ENCODE peak calls at places on chromosome 4, in six cellular contexts. W is ovary, A is GM13977, I is AG09309, U is stomach, T is glutamatergic neuron. M is an unnamed sample.

GRCh38 chr4:151117371-151117962 is 18.0 kb downstream of the RPS3A start:
- DNase-seq in T (peak), I (no peak), A (peak), U (peak), W (peak), M (peak)

GRCh38 chr4:152464030-152464823 is 71.7 kb downstream of the FBXW7 start:
- DNase-seq in W (no peak), U (no peak), T (no peak), I (no peak), A (no peak), M (no peak)

GRCh38 chr4:138555584-138555983 is 313.4 kb upstream of the SLC7A11 start:
- DNase-seq in W (no peak), A (no peak), T (peak), I (no peak), U (no peak), M (no peak)

GRCh38 chr4:6263541-6264540 is 5.8 kb upstream of the WFS1 start:
- DNase-seq in W (peak), A (no peak), U (peak), I (peak), T (no peak), M (peak)

GRCh38 chr4:90209922-90210321 is 82.7 kb downstream of the CCSER1 start:
- DNase-seq in U (no peak), I (no peak), W (no peak), A (no peak), T (no peak), M (no peak)

GRCh38 chr4:168609369-168609768 is 112.5 kb downstream of the PALLD start:
- DNase-seq in W (no peak), I (no peak), U (no peak), A (no peak), T (no peak), M (no peak)

GRCh38 chr4:15173251-15173650 is 171.0 kb downstream of the CPEB2 start:
- DNase-seq in T (no peak), W (no peak), U (no peak), A (no peak), I (no peak), M (no peak)

GRCh38 chr4:75686346-75686745 is 13.1 kb upstream of the G3BP2 start:
- DNase-seq in T (no peak), A (no peak), W (no peak), U (no peak), I (no peak), M (no peak)

GRCh38 chr4:140673729-140674128 is 82.5 kb downstream of the TBC1D9 start:
- DNase-seq in A (no peak), W (no peak), U (no peak), I (no peak), T (peak), M (no peak)

GRCh38 chr4:151777471-151777870 is 16.7 kb upstream of the GATB start:
- DNase-seq in T (no peak), I (no peak), A (no peak), W (no peak), U (no peak), M (no peak)

GRCh38 chr4:40515398-40516293 is 114.0 kb downstream of the RBM47 start:
- DNase-seq in A (peak), T (no peak), U (peak), I (no peak), W (no peak), M (peak)

GRCh38 chr4:48804584-48805301 is 24.7 kb upstream of the FRYL start:
- DNase-seq in U (no peak), T (no peak), I (no peak), W (no peak), A (no peak), M (no peak)

GRCh38 chr4:70651864-70652506 is 14.3 kb downstream of the JCHAIN start:
- DNase-seq in W (no peak), T (no peak), I (peak), A (peak), U (no peak), M (peak)

GRCh38 chr4:128355301-128355700 is 67.7 kb upstream of the PGRMC2 start:
- DNase-seq in W (no peak), U (no peak), I (no peak), T (no peak), A (no peak), M (no peak)

GRCh38 chr4:114015444-114015899 is 36.0 kb upstream of the ARSJ start:
- DNase-seq in A (no peak), W (no peak), I (peak), U (no peak), T (no peak), M (no peak)

GRCh38 chr4:183349673-183350072 is 27.4 kb upstream of the CLDN24 start:
- DNase-seq in W (no peak), A (no peak), I (peak), T (no peak), U (no peak), M (no peak)

GRCh38 chr4:38534344-38534743 is 129.7 kb upstream of the KLF3 start:
- DNase-seq in W (no peak), A (no peak), T (no peak), I (no peak), U (no peak), M (no peak)

GRCh38 chr4:38531126-38531737 is 132.8 kb upstream of the KLF3 start:
- DNase-seq in U (no peak), T (no peak), I (no peak), A (peak), W (no peak), M (peak)

GRCh38 chr4:38529189-38530115 is 134.5 kb upstream of the KLF3 start:
- DNase-seq in I (no peak), T (no peak), W (no peak), U (peak), A (peak), M (peak)

GRCh38 chr4:38530486-38530885 is 133.5 kb upstream of the KLF3 start:
- DNase-seq in W (no peak), I (no peak), T (no peak), A (no peak), U (no peak), M (no peak)

DNA sequence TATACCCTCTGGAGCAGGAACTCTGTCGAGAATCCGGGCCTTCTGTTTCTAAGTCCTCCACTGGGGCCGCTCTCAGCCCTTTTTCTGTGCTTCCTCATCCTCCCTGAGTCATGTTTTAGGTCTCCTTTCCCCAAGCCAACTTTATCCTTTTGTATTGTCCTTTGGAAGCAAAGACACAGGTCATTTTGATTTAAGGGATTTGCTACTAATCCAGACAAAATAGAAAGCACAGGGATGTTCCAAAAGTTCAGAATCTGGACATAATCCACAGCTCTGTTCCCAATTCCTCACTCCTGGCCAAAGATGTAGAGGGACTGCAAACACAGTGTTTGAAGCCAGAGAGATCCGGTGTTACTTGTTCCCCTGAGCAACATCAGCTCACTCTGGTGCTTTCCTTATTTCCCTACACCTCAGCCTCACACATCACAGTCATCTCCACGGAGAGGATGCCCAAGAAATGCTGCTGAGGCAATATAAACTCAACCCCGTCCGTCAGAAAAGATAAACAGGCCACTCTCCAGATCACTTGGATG is 130.9 kb upstream of the KLF3 start:
- DNase-seq in A (no peak), U (no peak), I (no peak), W (no peak), T (no peak), M (no peak)
- TF ChIP-seq CTCF in A (no peak), U (no peak), I (no peak), W (no peak), T (no peak), M (no peak)

GRCh38 chr4:105630670-105631655 is 77.5 kb downstream of the INTS12 start:
- DNase-seq in W (no peak), A (no peak), T (no peak), U (no peak), I (no peak), M (no peak)

GRCh38 chr4:105633241-105633640 is 75.2 kb downstream of the INTS12 start:
- DNase-seq in U (peak), A (no peak), T (no peak), I (no peak), W (no peak), M (no peak)

GRCh38 chr4:105634402-105634801 is 74.1 kb downstream of the INTS12 start:
- DNase-seq in W (no peak), A (no peak), T (no peak), I (no peak), U (no peak), M (no peak)

GRCh38 chr4:105631818-105632400 is 76.6 kb downstream of the INTS12 start:
- DNase-seq in U (no peak), I (no peak), W (no peak), T (no peak), A (no peak), M (no peak)

DNA sequence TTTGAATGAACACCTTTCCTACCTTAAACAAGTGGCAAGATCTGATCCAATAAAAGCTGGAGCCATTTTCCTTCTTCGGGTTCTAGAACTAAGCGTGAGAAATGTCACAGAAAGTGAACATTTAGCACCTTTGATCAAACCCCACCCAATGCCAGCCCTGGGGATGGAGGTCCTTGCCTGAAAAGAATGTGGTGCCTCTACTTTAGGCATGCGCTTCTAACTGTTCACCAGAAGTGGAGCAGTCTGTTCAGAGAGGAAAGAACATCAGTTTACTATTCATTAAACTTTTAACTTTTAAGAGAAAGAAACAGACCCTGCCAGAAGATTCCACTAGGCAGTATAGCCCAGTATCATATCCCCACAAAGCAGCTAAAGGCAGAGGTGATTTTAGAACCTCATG is 75.9 kb downstream of the INTS12 start:
- DNase-seq in I (no peak), W (no peak), A (no peak), T (no peak), U (no peak), M (no peak)
- TF ChIP-seq CTCF in I (no peak), W (no peak), A (no peak), T (no peak), U (no peak), M (no peak)

GRCh38 chr4:98664959-98665358 is 6.5 kb upstream of the TSPAN5 start:
- DNase-seq in U (no peak), W (no peak), T (no peak), I (no peak), A (no peak), M (no peak)

GRCh38 chr4:98663226-98664006 is 5.0 kb upstream of the TSPAN5 start:
- DNase-seq in T (no peak), I (no peak), W (no peak), A (peak), U (no peak), M (peak)

GRCh38 chr4:98661356-98662054 is 3.1 kb upstream of the TSPAN5 start:
- DNase-seq in T (no peak), I (no peak), A (no peak), W (no peak), U (no peak), M (no peak)

GRCh38 chr4:98662055-98662453 is 3.6 kb upstream of the TSPAN5 start:
- DNase-seq in I (no peak), A (no peak), W (no peak), T (no peak), U (no peak), M (no peak)

GRCh38 chr4:98662619-98663225 is 4.3 kb upstream of the TSPAN5 start:
- DNase-seq in W (no peak), T (peak), I (no peak), A (no peak), U (no peak), M (no peak)
- TF ChIP-seq CTCF in W (no peak), T (no peak), I (no peak), A (no peak), U (no peak), M (no peak)

GRCh38 chr4:163764569-163764968 is 270.1 kb downstream of the TMA16 start:
- DNase-seq in T (no peak), U (no peak), W (no peak), A (no peak), I (no peak), M (no peak)
- TF ChIP-seq CTCF in T (no peak), U (no peak), W (no peak), A (no peak), I (no peak), M (no peak)

GRCh38 chr4:83417566-83417965 is 38.1 kb downstream of the HELQ start:
- DNase-seq in W (no peak), T (no peak), A (no peak), I (no peak), U (no peak), M (no peak)
- TF ChIP-seq CTCF in W (no peak), T (no peak), A (no peak), I (no peak), U (no peak), M (no peak)

GRCh38 chr4:100746141-100746540 is 228.3 kb upstream of the EMCN start:
- DNase-seq in W (no peak), A (no peak), I (no peak), T (no peak), U (no peak), M (no peak)

GRCh38 chr4:100736651-100737450 is 219.0 kb upstream of the EMCN start:
- DNase-seq in I (peak), A (no peak), T (no peak), W (no peak), U (no peak), M (no peak)

GRCh38 chr4:100738388-100739165 is 220.8 kb upstream of the EMCN start:
- DNase-seq in I (peak), W (no peak), A (no peak), U (peak), T (no peak), M (no peak)

DNA sequence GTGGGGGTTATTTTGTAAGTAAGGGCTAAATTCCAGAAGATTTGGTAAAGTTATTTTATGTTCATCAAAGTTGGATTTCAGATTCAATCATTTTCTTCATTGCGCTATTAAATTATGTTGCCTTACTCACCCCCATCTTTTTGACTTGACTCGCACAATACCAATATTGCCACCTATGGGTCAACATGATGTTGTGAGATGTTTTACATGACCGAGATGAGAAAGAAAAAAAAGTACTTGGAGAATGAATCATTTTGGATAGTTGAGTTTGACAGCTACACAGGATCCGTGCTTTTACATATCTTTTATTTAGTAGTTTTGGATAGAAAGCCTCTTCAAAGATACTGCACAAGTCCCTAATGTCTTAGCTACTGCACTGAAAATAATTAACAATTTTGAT is 224.2 kb upstream of the EMCN start:
- DNase-seq in I (peak), W (no peak), U (no peak), T (no peak), A (peak), M (no peak)
- TF ChIP-seq CTCF in I (peak), W (no peak), U (no peak), T (no peak), A (peak), M (peak)

DNA sequence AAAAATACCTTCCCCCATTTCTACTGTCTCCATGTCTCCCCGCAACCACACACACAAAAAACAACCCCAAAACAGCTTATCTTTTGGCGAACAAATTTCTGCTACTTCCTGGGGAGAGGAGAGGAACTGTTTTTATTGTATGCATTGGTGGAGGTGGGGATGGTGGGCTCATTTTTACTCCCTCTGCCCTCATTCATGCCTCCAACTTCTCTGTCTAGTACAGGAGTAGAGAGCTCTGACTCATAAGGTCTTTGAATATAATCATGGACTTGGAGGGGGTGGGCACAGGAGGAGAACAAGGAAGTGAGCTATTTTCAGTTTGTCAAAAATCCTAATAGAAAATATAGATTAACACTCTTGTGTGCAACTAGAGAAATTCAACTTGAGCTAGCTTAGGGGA is 66.9 kb upstream of the DHX15 start:
- DNase-seq in T (no peak), I (no peak), A (no peak), W (no peak), U (no peak), M (no peak)
- TF ChIP-seq CTCF in T (no peak), I (no peak), A (no peak), W (no peak), U (no peak), M (no peak)

DNA sequence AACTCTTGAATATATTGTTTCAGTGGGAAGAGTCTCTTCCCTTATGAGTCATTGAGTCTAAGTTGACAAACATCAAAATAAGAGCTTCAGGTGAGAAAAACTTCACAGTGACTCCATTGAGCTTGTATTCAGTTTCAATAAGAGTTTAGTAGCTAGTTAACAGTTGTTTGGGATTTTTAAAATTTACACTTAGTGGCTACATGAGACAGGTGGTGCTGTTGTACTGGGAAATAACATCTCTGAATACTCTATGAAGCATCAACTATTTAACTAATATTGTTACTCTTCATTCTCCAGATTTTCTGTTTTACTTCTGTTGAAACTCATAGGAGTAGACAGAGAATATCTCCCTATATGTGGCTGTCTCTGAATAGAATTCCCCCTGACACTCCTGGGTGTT is 1609.1 kb downstream of the C4orf33 start:
- DNase-seq in A (no peak), U (no peak), T (no peak), W (no peak), I (no peak), M (no peak)
- TF ChIP-seq CTCF in A (no peak), U (no peak), T (no peak), W (no peak), I (no peak), M (no peak)